ENCODE peak calls at places on chromosomes 1 and 21, in seven cellular contexts. U, F, A, V, I, G and Z are unnamed samples.

GRCh38 chr1:81695741-81696140 is 105.0 kb upstream of the ADGRL2 start:
- DNase-seq in U (peak; percentile 27), A (peak; percentile 65), I (no peak), V (peak; percentile 36), G (no peak), F (no peak), Z (peak; percentile 69)

GRCh38 chr1:194047921-194048320 is 861.5 kb upstream of the B3GALT2 start:
- DNase-seq in I (no peak), A (no peak), F (no peak), U (no peak), G (no peak), V (no peak), Z (no peak)

GRCh38 chr1:113244134-113244820 is 146.0 kb upstream of the MAGI3 start:
- DNase-seq in V (no peak), U (no peak), I (no peak), F (no peak), G (no peak), A (no peak), Z (no peak)

GRCh38 chr1:31133368-31133767 is 67.9 kb upstream of the PUM1 start:
- DNase-seq in F (no peak), A (no peak), V (no peak), I (no peak), G (no peak), U (no peak), Z (no peak)

GRCh38 chr1:77686784-77687518 is 4.5 kb upstream of the ZZZ3 start:
- DNase-seq in V (no peak), F (no peak), G (peak; percentile 70), A (no peak), I (peak; percentile 16), U (no peak), Z (no peak)

GRCh38 chr21:43919871-43920801 is 55.1 kb downstream of the AGPAT3 start:
- DNase-seq in A (no peak), V (no peak), I (no peak), G (peak; percentile 54), U (no peak), F (no peak), Z (no peak)

GRCh38 chr1:203124011-203124410 is 3.5 kb upstream of the ADORA1 start:
- DNase-seq in F (no peak), V (no peak), A (no peak), I (no peak), G (no peak), U (no peak), Z (no peak)

GRCh38 chr1:18149113-18149641 is 41.6 kb downstream of the IGSF21 start:
- DNase-seq in V (no peak), F (peak; percentile 35), I (no peak), G (no peak), A (no peak), U (no peak), Z (no peak)

GRCh38 chr21:44947111-44947929 is 7.5 kb downstream of the SLX9 start:
- DNase-seq in V (no peak), I (peak; percentile 72), F (no peak), U (no peak), G (peak; percentile 69), A (peak; percentile 67), Z (no peak)

GRCh38 chr1:107575226-107575625 is 389.8 kb downstream of the VAV3 start:
- DNase-seq in V (no peak), U (no peak), F (no peak), G (no peak), A (no peak), I (no peak), Z (no peak)

GRCh38 chr1:155006601-155007101 is 4.0 kb downstream of the ZBTB7B start:
- DNase-seq in V (no peak), I (no peak), G (no peak), U (peak; percentile 46), A (no peak), F (no peak), Z (no peak)

GRCh38 chr21:37787456-37787855 is 128.8 kb downstream of the KCNJ6 start:
- DNase-seq in V (no peak), A (peak; percentile 75), F (peak; percentile 5), G (no peak), U (no peak), I (no peak), Z (peak; percentile 42)

GRCh38 chr1:88111806-88112205 is 572.3 kb upstream of the PKN2 start:
- DNase-seq in I (no peak), A (peak; percentile 10), U (no peak), F (no peak), G (no peak), V (no peak), Z (no peak)

GRCh38 chr1:187952446-187952845 is 1123.7 kb downstream of the PLA2G4A start:
- DNase-seq in U (no peak), A (no peak), I (no peak), F (no peak), G (no peak), V (no peak), Z (no peak)
- H3K4me3 ChIP-seq in U (no peak overlapping the region), A (no peak overlapping the region), I (no peak overlapping the region), F (no peak overlapping the region), G (no peak overlapping the region), V (no peak overlapping the region), Z (no peak overlapping the region)

GRCh38 chr1:200301152-200301551 is 108.7 kb downstream of the ZNF281 start:
- DNase-seq in I (no peak), G (no peak), V (no peak), U (no peak), F (no peak), A (no peak), Z (no peak)
- H3K4me3 ChIP-seq in I (no peak overlapping the region), G (no peak overlapping the region), V (no peak overlapping the region), U (no peak overlapping the region), F (peak overlapping the region; percentile 59), A (no peak overlapping the region), Z (no peak overlapping the region)

GRCh38 chr1:204409878-204410763 is 1.5 kb downstream of the PPP1R15B start:
- DNase-seq in U (no peak), I (no peak), A (no peak), G (no peak), F (no peak), V (no peak), Z (no peak)

GRCh38 chr1:204408602-204409001 is 3.0 kb downstream of the PPP1R15B start:
- DNase-seq in V (no peak), U (no peak), F (no peak), I (no peak), A (no peak), G (no peak), Z (no peak)

GRCh38 chr1:204411451-204412245 is at the start of gene PPP1R15B:
- DNase-seq in G (peak; percentile 99), A (peak; percentile 99), V (peak; percentile 98), F (peak; percentile 94), I (peak; percentile 96), U (peak; percentile 99), Z (peak; percentile 95)

GRCh38 chr1:204409111-204409510 is 2.5 kb downstream of the PPP1R15B start:
- DNase-seq in V (no peak), A (no peak), F (no peak), I (no peak), U (no peak), G (no peak), Z (no peak)

DNA sequence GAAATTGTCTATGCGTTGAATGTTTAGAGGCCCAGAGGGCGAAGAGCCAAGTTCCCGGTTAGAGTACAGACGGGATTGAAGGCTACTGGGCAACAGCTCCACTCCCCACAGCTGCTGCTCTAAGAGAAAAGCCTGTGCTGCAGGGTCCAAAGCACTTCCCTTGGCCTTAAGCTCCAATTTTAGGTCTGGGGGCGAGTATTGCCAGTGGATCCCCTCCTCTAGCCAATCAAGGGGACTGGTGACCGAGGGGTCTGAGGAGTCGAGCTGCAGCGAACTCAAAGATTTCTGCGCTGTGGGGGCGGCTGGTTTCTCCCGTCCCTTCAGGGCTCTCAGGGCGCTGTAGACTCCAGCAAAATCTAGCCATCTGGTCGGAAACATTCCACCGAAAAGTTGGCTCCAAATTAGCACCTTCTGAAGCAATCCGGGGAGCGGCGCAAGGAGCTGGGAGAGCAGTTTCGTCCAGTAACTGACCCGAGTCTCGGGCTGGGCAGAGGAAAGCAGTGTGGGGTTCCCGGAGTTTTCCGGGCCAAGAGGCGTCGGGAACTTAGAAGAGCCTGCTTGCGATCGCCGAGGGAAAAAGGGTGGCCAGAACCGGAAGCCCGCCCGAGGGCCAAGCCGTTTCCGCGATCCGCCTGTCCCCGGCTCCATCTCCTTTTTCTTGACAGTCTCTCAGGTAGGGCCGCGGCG is 710 bp downstream of the PPP1R15B start:
- DNase-seq in F (no peak), U (peak; percentile 64), A (peak; percentile 53), I (peak; percentile 52), V (peak; percentile 60), G (no peak), Z (peak; percentile 25)
- H3K4me3 ChIP-seq in F (peak overlapping the region; percentile 94), U (peak overlapping the region; percentile 96), A (peak overlapping the region; percentile 99), I (peak overlapping the region; percentile 93), V (peak overlapping the region; percentile 78), G (peak overlapping the region; percentile 98), Z (peak overlapping the region; percentile 86)

DNA sequence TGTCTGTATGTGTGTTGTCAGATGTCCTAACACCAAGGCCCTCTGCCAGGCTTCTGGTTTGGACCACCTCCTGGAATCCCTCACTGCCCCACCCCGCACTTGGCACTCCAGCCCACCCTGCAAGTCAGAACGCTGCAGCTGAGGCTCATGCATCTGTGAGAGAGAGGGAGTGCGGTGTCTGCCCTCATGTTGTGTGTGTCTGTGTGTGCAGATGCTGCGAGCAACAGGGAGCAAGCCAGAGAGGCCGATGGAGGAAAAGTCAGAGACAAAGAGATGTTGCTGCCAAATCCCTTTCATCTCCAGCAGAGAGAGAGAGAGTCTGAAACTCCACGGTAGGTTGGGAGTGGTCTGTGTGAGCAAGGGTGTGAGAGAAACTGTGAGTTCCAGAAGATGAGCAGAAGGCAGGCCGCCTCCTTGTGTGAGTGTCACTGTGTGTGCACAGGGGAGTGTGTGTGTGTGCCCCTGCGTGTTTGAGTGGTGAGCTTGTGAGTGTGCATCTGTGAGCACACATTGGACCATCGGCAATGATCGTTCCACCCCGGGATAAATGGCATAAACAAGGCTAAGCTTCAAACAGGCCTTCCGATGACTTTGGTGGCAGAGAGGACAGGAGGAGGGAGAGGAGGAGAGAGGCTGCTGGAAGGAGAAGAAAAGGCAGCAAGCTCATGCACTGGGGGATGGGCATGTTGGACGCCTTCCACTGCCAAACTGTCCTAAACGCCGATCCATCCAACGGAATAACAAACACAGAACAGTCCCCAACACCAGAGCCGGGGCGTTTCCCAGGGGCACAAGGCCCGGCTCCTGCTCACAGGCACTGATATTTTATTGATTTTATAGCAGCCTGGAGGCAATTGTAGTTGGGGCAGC is 99.2 kb upstream of the GRIK3 start:
- DNase-seq in F (no peak), A (no peak), G (no peak), V (no peak), U (no peak), I (no peak), Z (no peak)
- H3K4me3 ChIP-seq in F (no peak overlapping the region), A (no peak overlapping the region), G (no peak overlapping the region), V (no peak overlapping the region), U (no peak overlapping the region), I (no peak overlapping the region), Z (no peak overlapping the region)

GRCh38 chr1:51445346-51446090 is 73.5 kb downstream of the EPS15 start:
- DNase-seq in I (no peak), U (no peak), A (no peak), V (no peak), G (no peak), F (no peak), Z (no peak)

GRCh38 chr1:51442616-51443015 is 76.5 kb downstream of the EPS15 start:
- DNase-seq in F (no peak), A (no peak), V (no peak), I (no peak), G (no peak), U (no peak), Z (no peak)

GRCh38 chr1:51444096-51444495 is 75.0 kb downstream of the EPS15 start:
- DNase-seq in F (no peak), U (no peak), G (no peak), I (no peak), A (no peak), V (no peak), Z (no peak)

GRCh38 chr1:51443555-51443954 is 75.5 kb downstream of the EPS15 start:
- DNase-seq in F (no peak), I (no peak), V (no peak), G (no peak), A (no peak), U (no peak), Z (no peak)

GRCh38 chr1:51444534-51445192 is 74.4 kb downstream of the EPS15 start:
- DNase-seq in U (no peak), A (no peak), G (no peak), V (no peak), F (no peak), I (no peak), Z (no peak)
- H3K4me3 ChIP-seq in U (no peak overlapping the region), A (no peak overlapping the region), G (no peak overlapping the region), V (no peak overlapping the region), F (no peak overlapping the region), I (no peak overlapping the region), Z (no peak overlapping the region)